ENCODE peak calls at places on chromosomes 11 and 22, in eight cellular contexts. One of them, this sample, is unnamed. For H3K4me1, the result is how much of the 10 kb centered on the place peaks cover.

GRCh38 chr11:5556596-5557188 is 8.4 kb upstream of the OR52H1 start:
- DNase-seq in kidney: no peak
- DNase-seq in spleen: no peak
- DNase-seq in lower lobe of right lung: no peak
- DNase-seq in A673: no peak
- DNase-seq in body of pancreas: no peak
- DNase-seq in uterus: no peak
- DNase-seq in IMR-90: no peak
- DNase-seq in this sample: no peak

GRCh38 chr11:3942160-3942955 is 86.9 kb downstream of the STIM1 start:
- DNase-seq in uterus: no peak
- DNase-seq in kidney: no peak
- DNase-seq in spleen: no peak
- DNase-seq in A673: no peak
- DNase-seq in lower lobe of right lung: no peak
- DNase-seq in IMR-90: no peak
- DNase-seq in body of pancreas: no peak
- DNase-seq in this sample: no peak

GRCh38 chr11:101061606-101062005 is 68.0 kb downstream of the PGR start:
- DNase-seq in spleen: no peak
- DNase-seq in kidney: no peak
- DNase-seq in lower lobe of right lung: no peak
- DNase-seq in body of pancreas: no peak
- DNase-seq in IMR-90: peak
- DNase-seq in uterus: no peak
- DNase-seq in A673: no peak
- DNase-seq in this sample: no peak

GRCh38 chr11:104830080-104830479 is 68.2 kb downstream of the CASP12 start:
- DNase-seq in uterus: no peak
- DNase-seq in IMR-90: peak
- DNase-seq in spleen: no peak
- DNase-seq in A673: peak
- DNase-seq in lower lobe of right lung: no peak
- DNase-seq in body of pancreas: no peak
- DNase-seq in kidney: no peak
- DNase-seq in this sample: no peak

GRCh38 chr11:20518323-20518834 is 81.0 kb upstream of the SLC6A5 start:
- DNase-seq in body of pancreas: peak
- DNase-seq in IMR-90: no peak
- DNase-seq in A673: no peak
- DNase-seq in spleen: no peak
- DNase-seq in lower lobe of right lung: peak
- DNase-seq in uterus: no peak
- DNase-seq in kidney: no peak
- DNase-seq in this sample: no peak

GRCh38 chr22:26669060-26669481 is 11.7 kb downstream of the MIAT start:
- DNase-seq in IMR-90: peak
- DNase-seq in spleen: peak
- DNase-seq in lower lobe of right lung: no peak
- DNase-seq in body of pancreas: peak
- DNase-seq in uterus: no peak
- DNase-seq in A673: peak
- DNase-seq in kidney: no peak
- DNase-seq in this sample: no peak

GRCh38 chr22:33034753-33035152 is 23.4 kb downstream of the SYN3 start:
- DNase-seq in spleen: no peak
- DNase-seq in IMR-90: no peak
- DNase-seq in kidney: no peak
- DNase-seq in uterus: no peak
- DNase-seq in lower lobe of right lung: no peak
- DNase-seq in A673: no peak
- DNase-seq in body of pancreas: peak
- DNase-seq in this sample: no peak

GRCh38 chr11:86869966-86870570 is 69.7 kb downstream of the PRSS23 start:
- DNase-seq in spleen: no peak
- DNase-seq in kidney: no peak
- DNase-seq in body of pancreas: peak
- DNase-seq in uterus: peak
- DNase-seq in IMR-90: peak
- DNase-seq in lower lobe of right lung: no peak
- DNase-seq in A673: peak
- DNase-seq in this sample: peak

DNA sequence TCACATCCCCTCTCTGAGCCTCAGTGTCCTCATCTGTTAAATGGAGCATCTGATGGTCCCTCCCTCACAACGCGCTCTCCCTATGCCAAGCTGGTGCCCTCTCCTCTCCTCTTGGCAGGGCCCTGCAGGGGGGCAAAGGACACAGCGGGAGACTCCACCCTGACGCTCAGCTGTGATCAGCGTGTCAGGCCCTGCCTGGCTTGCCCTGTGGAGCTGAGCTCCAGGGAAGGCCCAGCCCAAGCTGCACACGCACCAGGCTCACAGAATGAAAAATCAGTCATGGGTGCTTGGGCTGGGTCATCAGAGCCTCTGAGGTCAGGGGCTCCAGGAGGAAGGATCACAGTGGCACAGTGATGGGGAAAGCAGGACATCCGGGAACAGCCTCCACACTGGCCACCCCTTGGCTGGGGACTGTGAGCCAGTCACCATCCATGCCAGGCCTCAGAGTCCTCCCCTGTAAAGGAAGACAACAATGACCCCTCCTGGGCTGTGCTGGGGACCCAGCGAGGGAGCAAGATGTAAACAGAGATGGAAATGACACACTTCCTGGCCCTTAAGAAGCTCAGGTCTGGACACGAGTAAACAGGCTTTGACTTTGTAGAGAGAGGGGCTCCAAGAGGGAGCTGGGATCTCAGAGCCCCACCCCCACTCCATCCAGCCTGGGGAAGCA is 36.6 kb downstream of the RPL3 start:
- DNase-seq in spleen: no peak
- DNase-seq in body of pancreas: no peak
- DNase-seq in uterus: no peak
- DNase-seq in A673: no peak
- DNase-seq in lower lobe of right lung: no peak
- DNase-seq in IMR-90: no peak
- DNase-seq in kidney: no peak
- DNase-seq in this sample: no peak
- TF ChIP-seq CTCF in spleen: no peak
- TF ChIP-seq CTCF in body of pancreas: no peak
- TF ChIP-seq CTCF in uterus: no peak
- TF ChIP-seq CTCF in A673: no peak
- TF ChIP-seq CTCF in lower lobe of right lung: peak
- TF ChIP-seq CTCF in IMR-90: peak
- TF ChIP-seq CTCF in kidney: no peak
- TF ChIP-seq CTCF in this sample: no peak

DNA sequence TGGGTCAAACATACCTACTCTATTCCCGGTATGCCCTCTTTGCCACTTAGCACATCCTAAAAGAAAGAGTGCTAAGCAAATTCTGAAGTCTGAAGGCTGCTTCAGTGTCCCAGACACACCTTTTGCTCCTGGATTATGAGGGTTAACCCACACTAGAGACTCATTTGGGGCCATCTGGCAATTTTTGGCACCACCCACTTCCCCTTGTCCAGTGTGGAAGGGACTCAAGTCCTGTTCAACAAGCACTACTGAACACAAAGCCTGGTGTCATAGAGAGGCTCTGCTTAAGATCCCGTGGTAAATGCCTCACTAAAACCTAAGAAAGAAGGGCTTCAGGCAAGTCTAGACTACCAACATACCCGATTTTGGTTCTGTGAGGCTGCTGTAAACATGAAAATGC is 85.8 kb downstream of the SERGEF start:
- DNase-seq in body of pancreas: no peak
- DNase-seq in A673: no peak
- DNase-seq in kidney: no peak
- DNase-seq in uterus: no peak
- DNase-seq in IMR-90: no peak
- DNase-seq in spleen: no peak
- DNase-seq in lower lobe of right lung: no peak
- DNase-seq in this sample: no peak
- H3K27ac ChIP-seq in body of pancreas: no peak
- H3K27ac ChIP-seq in A673: peak
- H3K27ac ChIP-seq in kidney: no peak
- H3K27ac ChIP-seq in uterus: no peak
- H3K27ac ChIP-seq in IMR-90: no peak
- H3K27ac ChIP-seq in spleen: no peak
- H3K27ac ChIP-seq in lower lobe of right lung: no peak
- H3K27ac ChIP-seq in this sample: no peak

GRCh38 chr11:121053244-121053643 is 29.3 kb downstream of the TBCEL start:
- DNase-seq in uterus: no peak
- DNase-seq in lower lobe of right lung: no peak
- DNase-seq in kidney: no peak
- DNase-seq in IMR-90: no peak
- DNase-seq in A673: no peak
- DNase-seq in spleen: no peak
- DNase-seq in body of pancreas: no peak
- DNase-seq in this sample: no peak
- H3K4me1 ChIP-seq in uterus: under half
- H3K4me1 ChIP-seq in lower lobe of right lung: under half
- H3K4me1 ChIP-seq in kidney: under half
- H3K4me1 ChIP-seq in IMR-90: under half
- H3K4me1 ChIP-seq in A673: under half
- H3K4me1 ChIP-seq in spleen: under half
- H3K4me1 ChIP-seq in body of pancreas: under half
- H3K4me1 ChIP-seq in this sample: under half

DNA sequence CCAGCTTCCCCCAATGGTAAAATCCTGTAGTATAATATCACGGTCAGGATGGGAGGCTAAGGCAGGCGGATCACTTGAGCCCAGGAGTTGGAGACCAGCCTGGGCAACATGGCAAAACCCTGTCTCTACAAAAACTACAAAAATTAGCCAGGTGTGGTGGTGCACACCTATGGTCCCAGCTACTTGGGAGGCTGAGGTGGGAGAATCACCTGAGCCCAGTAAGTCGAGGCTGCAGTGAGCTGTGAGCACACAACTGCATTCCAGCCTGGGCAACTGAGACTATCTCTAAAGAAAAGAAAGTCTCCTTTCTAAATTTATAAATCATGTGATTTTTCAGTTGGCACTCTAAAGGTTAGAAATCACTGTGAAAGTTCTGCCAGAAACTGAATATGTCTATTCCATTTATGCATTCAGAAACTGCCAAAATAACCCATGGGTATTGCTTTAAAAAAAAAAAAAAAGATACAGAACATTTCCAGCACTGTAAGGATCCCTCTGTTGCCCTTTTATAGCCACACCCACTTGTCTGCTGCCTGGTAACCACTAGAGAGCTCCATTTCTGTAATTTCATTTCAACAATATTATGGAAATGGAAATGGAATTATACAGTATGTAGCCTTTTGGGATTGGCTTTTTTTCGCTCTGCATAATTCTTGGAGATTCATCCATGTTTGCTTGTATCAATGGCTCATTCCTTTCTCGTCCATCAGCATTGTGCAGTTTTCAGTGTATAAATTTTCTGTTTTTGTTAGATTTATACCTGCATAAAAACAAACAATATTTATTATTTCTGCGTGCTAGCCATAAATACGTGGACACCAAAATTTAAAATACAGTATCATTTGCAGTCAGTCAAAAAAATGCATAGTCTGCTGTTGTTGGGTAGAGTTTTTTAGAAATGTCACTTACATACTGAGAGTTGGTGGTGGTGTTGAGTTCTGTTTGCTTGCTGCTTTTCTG is 9.4 kb downstream of the CDC45 start:
- DNase-seq in IMR-90: peak
- DNase-seq in A673: no peak
- DNase-seq in kidney: no peak
- DNase-seq in spleen: no peak
- DNase-seq in lower lobe of right lung: no peak
- DNase-seq in uterus: no peak
- DNase-seq in body of pancreas: peak
- DNase-seq in this sample: no peak
- TF ChIP-seq CTCF in IMR-90: peak
- TF ChIP-seq CTCF in A673: peak
- TF ChIP-seq CTCF in kidney: no peak
- TF ChIP-seq CTCF in spleen: no peak
- TF ChIP-seq CTCF in lower lobe of right lung: no peak
- TF ChIP-seq CTCF in uterus: no peak
- TF ChIP-seq CTCF in body of pancreas: no peak
- TF ChIP-seq CTCF in this sample: no peak

GRCh38 chr11:102940714-102941588 is 14.6 kb downstream of the MMP13 start:
- DNase-seq in kidney: no peak
- DNase-seq in IMR-90: peak
- DNase-seq in lower lobe of right lung: no peak
- DNase-seq in A673: peak
- DNase-seq in spleen: no peak
- DNase-seq in uterus: peak
- DNase-seq in body of pancreas: peak
- DNase-seq in this sample: no peak
- H3K27ac ChIP-seq in kidney: no peak
- H3K27ac ChIP-seq in IMR-90: no peak
- H3K27ac ChIP-seq in lower lobe of right lung: no peak
- H3K27ac ChIP-seq in A673: peak
- H3K27ac ChIP-seq in spleen: no peak
- H3K27ac ChIP-seq in uterus: no peak
- H3K27ac ChIP-seq in body of pancreas: no peak
- H3K27ac ChIP-seq in this sample: no peak